ENCODE peak calls at places on chromosomes 16 and 17, in seven cellular contexts. One of them, this sample, is unnamed.

GRCh38 chr17:5248821-5249479 is 14.3 kb upstream of the SCIMP start:
- DNase-seq in brain microvascular endothelial cell: no peak
- DNase-seq in HL-60: no peak
- DNase-seq in fibroblast of lung: no peak
- DNase-seq in SJSA1: no peak
- DNase-seq in choroid plexus epithelial cell: peak
- DNase-seq in coronary artery: no peak
- DNase-seq in this sample: no peak

GRCh38 chr16:31455601-31456314 is 3.5 kb upstream of the ARMC5 start:
- DNase-seq in choroid plexus epithelial cell: peak
- DNase-seq in brain microvascular endothelial cell: no peak
- DNase-seq in fibroblast of lung: no peak
- DNase-seq in coronary artery: no peak
- DNase-seq in HL-60: no peak
- DNase-seq in SJSA1: no peak
- DNase-seq in this sample: no peak

GRCh38 chr17:72187544-72187943 is 66.7 kb downstream of the SOX9 start:
- DNase-seq in coronary artery: no peak
- DNase-seq in SJSA1: no peak
- DNase-seq in brain microvascular endothelial cell: no peak
- DNase-seq in choroid plexus epithelial cell: peak
- DNase-seq in HL-60: no peak
- DNase-seq in fibroblast of lung: peak
- DNase-seq in this sample: no peak

GRCh38 chr17:3962217-3963069 is 1.8 kb downstream of the ATP2A3 start:
- DNase-seq in brain microvascular endothelial cell: no peak
- DNase-seq in coronary artery: no peak
- DNase-seq in choroid plexus epithelial cell: no peak
- DNase-seq in fibroblast of lung: no peak
- DNase-seq in SJSA1: no peak
- DNase-seq in HL-60: no peak
- DNase-seq in this sample: no peak

GRCh38 chr17:74864866-74865395 is 5.2 kb upstream of the GRIN2C start:
- DNase-seq in HL-60: no peak
- DNase-seq in brain microvascular endothelial cell: peak
- DNase-seq in choroid plexus epithelial cell: peak
- DNase-seq in fibroblast of lung: peak
- DNase-seq in SJSA1: peak
- DNase-seq in coronary artery: no peak
- DNase-seq in this sample: peak

GRCh38 chr16:69301861-69302260 is 9.3 kb upstream of the VPS4A start:
- DNase-seq in choroid plexus epithelial cell: no peak
- DNase-seq in SJSA1: no peak
- DNase-seq in HL-60: no peak
- DNase-seq in coronary artery: no peak
- DNase-seq in brain microvascular endothelial cell: no peak
- DNase-seq in fibroblast of lung: no peak
- DNase-seq in this sample: no peak

GRCh38 chr16:84599528-84600202 is 18.2 kb downstream of the COTL1 start:
- DNase-seq in choroid plexus epithelial cell: peak
- DNase-seq in coronary artery: no peak
- DNase-seq in HL-60: peak
- DNase-seq in SJSA1: peak
- DNase-seq in fibroblast of lung: peak
- DNase-seq in brain microvascular endothelial cell: peak
- DNase-seq in this sample: peak

GRCh38 chr16:50591800-50592771 is 43.9 kb downstream of the NKD1 start:
- DNase-seq in fibroblast of lung: no peak
- DNase-seq in coronary artery: peak
- DNase-seq in SJSA1: no peak
- DNase-seq in brain microvascular endothelial cell: no peak
- DNase-seq in HL-60: no peak
- DNase-seq in choroid plexus epithelial cell: no peak
- DNase-seq in this sample: peak

GRCh38 chr16:1642148-1642547 is 30.0 kb downstream of the CRAMP1 start:
- DNase-seq in fibroblast of lung: no peak
- DNase-seq in brain microvascular endothelial cell: no peak
- DNase-seq in coronary artery: no peak
- DNase-seq in choroid plexus epithelial cell: no peak
- DNase-seq in HL-60: no peak
- DNase-seq in SJSA1: no peak
- DNase-seq in this sample: no peak

GRCh38 chr17:21289175-21289901 is 4.8 kb downstream of the MAP2K3 start:
- DNase-seq in choroid plexus epithelial cell: no peak
- DNase-seq in fibroblast of lung: no peak
- DNase-seq in brain microvascular endothelial cell: no peak
- DNase-seq in HL-60: no peak
- DNase-seq in coronary artery: no peak
- DNase-seq in SJSA1: no peak
- DNase-seq in this sample: no peak

GRCh38 chr17:59534583-59534982 is 30.8 kb upstream of the DHX40 start:
- DNase-seq in fibroblast of lung: no peak
- DNase-seq in choroid plexus epithelial cell: peak
- DNase-seq in HL-60: no peak
- DNase-seq in coronary artery: no peak
- DNase-seq in SJSA1: no peak
- DNase-seq in brain microvascular endothelial cell: no peak
- DNase-seq in this sample: no peak

GRCh38 chr17:10754861-10755591 is 25.2 kb upstream of the TMEM220 start:
- DNase-seq in HL-60: no peak
- DNase-seq in coronary artery: no peak
- DNase-seq in choroid plexus epithelial cell: peak
- DNase-seq in SJSA1: no peak
- DNase-seq in fibroblast of lung: no peak
- DNase-seq in brain microvascular endothelial cell: no peak
- DNase-seq in this sample: no peak

GRCh38 chr17:57373071-57373470 is 116.7 kb downstream of the MSI2 start:
- DNase-seq in fibroblast of lung: no peak
- DNase-seq in brain microvascular endothelial cell: no peak
- DNase-seq in HL-60: no peak
- DNase-seq in coronary artery: no peak
- DNase-seq in choroid plexus epithelial cell: no peak
- DNase-seq in SJSA1: no peak
- DNase-seq in this sample: no peak

GRCh38 chr16:62077998-62078397 is 41.8 kb upstream of the CDH8 start:
- DNase-seq in fibroblast of lung: no peak
- DNase-seq in SJSA1: no peak
- DNase-seq in brain microvascular endothelial cell: peak
- DNase-seq in HL-60: no peak
- DNase-seq in coronary artery: no peak
- DNase-seq in choroid plexus epithelial cell: peak
- DNase-seq in this sample: no peak

GRCh38 chr17:62093188-62094155 is 28.4 kb upstream of the MED13 start:
- DNase-seq in coronary artery: no peak
- DNase-seq in HL-60: no peak
- DNase-seq in SJSA1: peak
- DNase-seq in choroid plexus epithelial cell: peak
- DNase-seq in fibroblast of lung: peak
- DNase-seq in brain microvascular endothelial cell: peak
- DNase-seq in this sample: peak

GRCh38 chr17:21233581-21234337 is 19.5 kb downstream of the NATD1 start:
- DNase-seq in fibroblast of lung: no peak
- DNase-seq in choroid plexus epithelial cell: no peak
- DNase-seq in HL-60: no peak
- DNase-seq in coronary artery: no peak
- DNase-seq in brain microvascular endothelial cell: no peak
- DNase-seq in SJSA1: no peak
- DNase-seq in this sample: no peak

GRCh38 chr17:34412534-34412933 is 49.5 kb upstream of the CCL1 start:
- DNase-seq in brain microvascular endothelial cell: no peak
- DNase-seq in coronary artery: no peak
- DNase-seq in fibroblast of lung: no peak
- DNase-seq in choroid plexus epithelial cell: no peak
- DNase-seq in HL-60: no peak
- DNase-seq in SJSA1: no peak
- DNase-seq in this sample: no peak

GRCh38 chr17:83067718-83068261 is 11.6 kb upstream of the METRNL start:
- DNase-seq in coronary artery: peak
- DNase-seq in fibroblast of lung: peak
- DNase-seq in brain microvascular endothelial cell: no peak
- DNase-seq in SJSA1: no peak
- DNase-seq in choroid plexus epithelial cell: no peak
- DNase-seq in HL-60: no peak
- DNase-seq in this sample: no peak

GRCh38 chr16:89924298-89924924 is 1.3 kb downstream of the TUBB3 start:
- DNase-seq in choroid plexus epithelial cell: peak
- DNase-seq in SJSA1: no peak
- DNase-seq in HL-60: no peak
- DNase-seq in brain microvascular endothelial cell: no peak
- DNase-seq in coronary artery: no peak
- DNase-seq in fibroblast of lung: peak
- DNase-seq in this sample: no peak

GRCh38 chr17:57572600-57572999 is 172.5 kb downstream of the CCDC182 start:
- DNase-seq in SJSA1: no peak
- DNase-seq in HL-60: no peak
- DNase-seq in choroid plexus epithelial cell: no peak
- DNase-seq in fibroblast of lung: no peak
- DNase-seq in brain microvascular endothelial cell: no peak
- DNase-seq in coronary artery: no peak
- DNase-seq in this sample: no peak

GRCh38 chr16:58024347-58024672 is 1.2 kb upstream of the MMP15 start:
- DNase-seq in SJSA1: no peak
- DNase-seq in coronary artery: no peak
- DNase-seq in fibroblast of lung: no peak
- DNase-seq in HL-60: no peak
- DNase-seq in choroid plexus epithelial cell: no peak
- DNase-seq in brain microvascular endothelial cell: no peak
- DNase-seq in this sample: no peak
- H3K4me3 ChIP-seq in SJSA1: no peak
- H3K4me3 ChIP-seq in coronary artery: peak
- H3K4me3 ChIP-seq in fibroblast of lung: no peak
- H3K4me3 ChIP-seq in HL-60: no peak
- H3K4me3 ChIP-seq in choroid plexus epithelial cell: peak
- H3K4me3 ChIP-seq in brain microvascular endothelial cell: no peak
- H3K4me3 ChIP-seq in this sample: no peak

DNA sequence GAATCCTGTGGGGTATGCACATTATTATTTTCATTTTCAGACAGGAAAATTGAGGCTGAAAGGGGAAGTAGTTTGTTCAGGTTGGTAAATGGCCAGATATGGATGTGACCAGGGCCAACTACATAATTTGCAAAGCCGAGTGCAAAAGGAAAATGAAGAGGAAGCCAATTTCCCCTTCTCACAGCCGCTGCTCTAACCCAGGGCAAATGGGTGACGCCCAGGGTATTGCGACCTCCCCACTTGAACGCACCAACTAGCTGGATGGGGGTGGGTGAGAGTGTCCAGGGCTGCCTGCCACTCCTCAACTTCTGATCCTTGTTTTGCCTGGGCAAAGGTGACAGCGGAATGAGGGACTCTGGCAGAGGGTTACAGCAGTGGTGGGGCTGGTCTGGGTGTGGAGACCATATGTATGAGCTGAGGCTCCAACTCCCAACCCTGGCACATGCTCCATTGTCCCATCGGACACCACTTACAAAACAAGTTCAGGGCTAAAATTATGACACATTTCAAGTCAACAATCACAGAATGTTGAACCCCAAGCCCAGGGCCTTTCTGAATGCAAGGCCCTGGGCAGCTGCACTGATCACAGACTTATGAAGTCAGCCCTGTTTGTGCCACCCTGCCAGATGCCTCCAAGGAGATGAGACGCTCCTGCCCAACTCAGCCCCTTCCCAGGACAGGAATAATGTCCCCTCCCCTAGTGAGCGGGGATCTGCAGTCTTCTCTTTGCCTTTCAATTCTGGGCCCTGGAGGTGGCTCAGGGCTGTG is 1.7 kb downstream of the ANKRD40CL start:
- DNase-seq in brain microvascular endothelial cell: no peak
- DNase-seq in fibroblast of lung: no peak
- DNase-seq in SJSA1: no peak
- DNase-seq in HL-60: no peak
- DNase-seq in coronary artery: no peak
- DNase-seq in choroid plexus epithelial cell: no peak
- DNase-seq in this sample: no peak
- H3K4me3 ChIP-seq in brain microvascular endothelial cell: no peak
- H3K4me3 ChIP-seq in fibroblast of lung: no peak
- H3K4me3 ChIP-seq in SJSA1: no peak
- H3K4me3 ChIP-seq in HL-60: no peak
- H3K4me3 ChIP-seq in coronary artery: no peak
- H3K4me3 ChIP-seq in choroid plexus epithelial cell: no peak
- H3K4me3 ChIP-seq in this sample: no peak

GRCh38 chr17:45372325-45372869 is 55.6 kb upstream of the MAP3K14 start:
- DNase-seq in fibroblast of lung: no peak
- DNase-seq in brain microvascular endothelial cell: peak
- DNase-seq in coronary artery: peak
- DNase-seq in HL-60: no peak
- DNase-seq in choroid plexus epithelial cell: no peak
- DNase-seq in SJSA1: no peak
- DNase-seq in this sample: no peak

GRCh38 chr17:45368661-45369060 is 51.8 kb upstream of the MAP3K14 start:
- DNase-seq in brain microvascular endothelial cell: peak
- DNase-seq in fibroblast of lung: peak
- DNase-seq in coronary artery: no peak
- DNase-seq in SJSA1: peak
- DNase-seq in choroid plexus epithelial cell: peak
- DNase-seq in HL-60: no peak
- DNase-seq in this sample: peak

GRCh38 chr17:45374501-45374900 is 57.7 kb upstream of the MAP3K14 start:
- DNase-seq in fibroblast of lung: peak
- DNase-seq in choroid plexus epithelial cell: no peak
- DNase-seq in coronary artery: no peak
- DNase-seq in brain microvascular endothelial cell: no peak
- DNase-seq in HL-60: no peak
- DNase-seq in SJSA1: peak
- DNase-seq in this sample: no peak

GRCh38 chr17:45371414-45372324 is 54.8 kb upstream of the MAP3K14 start:
- DNase-seq in brain microvascular endothelial cell: peak
- DNase-seq in fibroblast of lung: peak
- DNase-seq in HL-60: no peak
- DNase-seq in choroid plexus epithelial cell: peak
- DNase-seq in coronary artery: peak
- DNase-seq in SJSA1: peak
- DNase-seq in this sample: peak

DNA sequence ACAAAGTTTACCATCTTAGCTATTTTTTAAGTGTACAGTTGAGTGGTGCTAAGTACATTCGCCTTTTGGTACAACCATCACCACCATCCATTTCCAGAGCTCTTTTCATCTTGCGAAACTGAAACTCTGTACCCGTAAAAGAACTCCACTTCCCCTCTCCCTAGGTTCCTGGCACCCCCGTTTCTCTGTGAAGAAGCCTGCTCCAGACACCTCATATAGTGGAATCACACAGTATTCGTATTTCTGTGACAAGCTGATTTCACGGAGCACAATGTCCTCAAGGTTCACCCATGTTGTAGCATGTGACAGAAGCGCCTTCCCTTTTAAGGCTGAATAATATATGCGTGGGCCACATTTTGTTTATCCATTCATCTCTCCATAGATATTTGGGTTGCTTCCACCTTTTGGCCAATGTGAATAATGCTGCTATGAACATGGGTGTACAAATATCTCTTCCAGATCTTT is 54.2 kb upstream of the MAP3K14 start:
- DNase-seq in HL-60: no peak
- DNase-seq in brain microvascular endothelial cell: peak
- DNase-seq in coronary artery: peak
- DNase-seq in SJSA1: no peak
- DNase-seq in choroid plexus epithelial cell: peak
- DNase-seq in fibroblast of lung: peak
- DNase-seq in this sample: no peak
- H3K4me3 ChIP-seq in HL-60: no peak
- H3K4me3 ChIP-seq in brain microvascular endothelial cell: no peak
- H3K4me3 ChIP-seq in coronary artery: no peak
- H3K4me3 ChIP-seq in SJSA1: no peak
- H3K4me3 ChIP-seq in choroid plexus epithelial cell: no peak
- H3K4me3 ChIP-seq in fibroblast of lung: no peak
- H3K4me3 ChIP-seq in this sample: no peak

GRCh38 chr16:18059089-18059488 is 277.4 kb downstream of the NPIPA8 start:
- DNase-seq in brain microvascular endothelial cell: no peak
- DNase-seq in coronary artery: no peak
- DNase-seq in HL-60: no peak
- DNase-seq in fibroblast of lung: no peak
- DNase-seq in choroid plexus epithelial cell: no peak
- DNase-seq in SJSA1: no peak
- DNase-seq in this sample: no peak
- H3K4me3 ChIP-seq in brain microvascular endothelial cell: no peak
- H3K4me3 ChIP-seq in coronary artery: no peak
- H3K4me3 ChIP-seq in HL-60: no peak
- H3K4me3 ChIP-seq in fibroblast of lung: no peak
- H3K4me3 ChIP-seq in choroid plexus epithelial cell: no peak
- H3K4me3 ChIP-seq in SJSA1: no peak
- H3K4me3 ChIP-seq in this sample: no peak